ENCODE peak calls at places on chromosome 18, in six cellular contexts. T, H, Z, I, M and O are unnamed samples.

GRCh38 chr18:71443726-71444480 is 1100.2 kb downstream of the CBLN2 start:
- DNase-seq in H (no peak), I (no peak), Z (no peak), M (no peak), T (peak; percentile 94), O (no peak)

GRCh38 chr18:3027301-3027700 is 14.4 kb upstream of the LPIN2 start:
- DNase-seq in H (no peak), T (no peak), I (no peak), M (no peak), Z (no peak), O (no peak)

GRCh38 chr18:47964086-47964485 is 33.6 kb upstream of the SMAD2 start:
- DNase-seq in I (no peak), Z (no peak), H (no peak), T (no peak), M (no peak), O (no peak)

GRCh38 chr18:64936671-64937070 is 787.8 kb upstream of the LINC00305 start:
- DNase-seq in I (no peak), Z (no peak), H (no peak), M (no peak), T (no peak), O (no peak)

GRCh38 chr18:10346786-10347415 is 107.5 kb upstream of the APCDD1 start:
- DNase-seq in Z (no peak), H (no peak), M (no peak), I (no peak), T (no peak), O (no peak)

GRCh38 chr18:9755603-9756002 is 47.5 kb downstream of the RAB31 start:
- DNase-seq in H (peak; percentile 19), M (no peak), I (no peak), T (no peak), Z (no peak), O (no peak)

GRCh38 chr18:68484241-68484640 is 230.7 kb downstream of the TMX3 start:
- DNase-seq in I (no peak), H (no peak), T (peak; percentile 35), Z (no peak), M (no peak), O (no peak)

GRCh38 chr18:45978084-45978483 is 11.0 kb upstream of the EPG5 start:
- DNase-seq in I (no peak), T (no peak), M (no peak), H (no peak), Z (no peak), O (no peak)

GRCh38 chr18:8960740-8961657 is 141.5 kb upstream of the NDUFV2 start:
- DNase-seq in Z (no peak), T (peak; percentile 81), H (no peak), M (no peak), I (no peak), O (no peak)

GRCh38 chr18:21958707-21959457 is 210.5 kb upstream of the GATA6 start:
- DNase-seq in M (no peak), I (no peak), T (no peak), H (no peak), Z (no peak), O (no peak)

GRCh38 chr18:392926-393325 is 107.6 kb downstream of the COLEC12 start:
- DNase-seq in Z (no peak), H (no peak), T (peak; percentile 47), M (peak; percentile 17), I (no peak), O (no peak)

GRCh38 chr18:80218341-80219227 is 28.7 kb downstream of the PARD6G start:
- DNase-seq in H (no peak), Z (no peak), I (no peak), T (no peak), M (no peak), O (no peak)

GRCh38 chr18:34322365-34323289 is 97.9 kb upstream of the NOL4 start:
- DNase-seq in T (peak; percentile 82), I (no peak), H (peak; percentile 70), Z (no peak), M (peak; percentile 65), O (no peak)

GRCh38 chr18:60322591-60322990 is 50.0 kb downstream of the MC4R start:
- DNase-seq in I (no peak), Z (no peak), M (no peak), T (no peak), H (no peak), O (no peak)

GRCh38 chr18:79608535-79608934 is 71.1 kb upstream of the CTDP1 start:
- DNase-seq in Z (no peak), I (no peak), H (no peak), T (no peak), M (no peak), O (no peak)

GRCh38 chr18:57287766-57288165 is 64.6 kb upstream of the ST8SIA3 start:
- DNase-seq in T (no peak), I (no peak), M (no peak), Z (no peak), H (no peak), O (no peak)

GRCh38 chr18:58671941-58672565 is 788 bp downstream of the MALT1 start:
- DNase-seq in H (no peak), I (no peak), T (peak; percentile 33), M (no peak), Z (peak; percentile 26), O (no peak)

GRCh38 chr18:64407606-64408005 is 258.7 kb upstream of the LINC00305 start:
- DNase-seq in M (no peak), Z (no peak), T (no peak), H (no peak), I (no peak), O (no peak)

GRCh38 chr18:25786778-25787177 is 303.6 kb downstream of the SS18 start:
- DNase-seq in I (no peak), Z (no peak), H (no peak), M (no peak), T (peak; percentile 80), O (no peak)

GRCh38 chr18:21735452-21736015 is 5.1 kb upstream of the MIB1 start:
- DNase-seq in T (peak; percentile 36), M (no peak), I (peak; percentile 31), H (no peak), Z (no peak), O (peak; percentile 59)

GRCh38 chr18:80033181-80034067 is 810 bp upstream of the RBFA start:
- DNase-seq in T (no peak), Z (no peak), H (no peak), I (peak; percentile 58), M (no peak), O (no peak)

GRCh38 chr18:57797209-57797651 is 5.9 kb downstream of the ATP8B1 start:
- DNase-seq in Z (no peak), I (no peak), H (no peak), T (no peak), M (no peak), O (no peak)

GRCh38 chr18:23191952-23192662 is 56.8 kb downstream of the CABLES1 start:
- DNase-seq in Z (no peak), M (peak; percentile 49), H (peak; percentile 59), I (no peak), T (peak; percentile 85), O (no peak)

GRCh38 chr18:39748727-39749126 is 2183.1 kb upstream of the CELF4 start:
- DNase-seq in I (no peak), M (no peak), Z (no peak), H (no peak), T (no peak), O (no peak)

GRCh38 chr18:59068672-59069071 is 71.0 kb upstream of the SEC11C start:
- DNase-seq in Z (no peak), T (no peak), I (no peak), H (no peak), M (no peak), O (no peak)